ENCODE peak calls at places on chromosomes 4 and X, in seven cellular contexts. M is EL; Y is activated T-cell treated with anti-CD3 and anti-CD28 coated beads, Interleukin-2, amount 50 U/mL, for 4 hours; W is M059J; S is anterior cingulate cortex; N is progenitor cell of endocrine pancreas; T is activated CD8-positive, alpha-beta memory T cell treated with anti-CD3 and anti-CD28 coated beads, Interleukin-2, amount 50 U/mL, for 48 hours. I is an unnamed sample.

GRCh38 chr4:23033796-23034195 is 341.1 kb downstream of the GBA3 start:
- DNase-seq in T (no peak), W (peak; percentile 60), N (no peak), M (peak; percentile 23), Y (no peak), S (no peak), I (no peak)

GRCh38 chr4:85842540-85842939 is 367.6 kb downstream of the ARHGAP24 start:
- DNase-seq in T (no peak), S (peak; percentile 53), W (peak; percentile 85), Y (no peak), M (no peak), N (no peak), I (peak; percentile 97)

GRCh38 chr4:14404730-14405129 is 597.6 kb upstream of the CPEB2 start:
- DNase-seq in M (no peak), N (no peak), Y (no peak), S (no peak), W (no peak), T (no peak), I (no peak)

GRCh38 chrX:16119353-16120220 is 3.8 kb upstream of the GRPR start:
- DNase-seq in M (no peak), W (no peak), Y (no peak), N (no peak), S (no peak), T (no peak), I (no peak)

GRCh38 chr4:161336016-161336415 is 827.8 kb downstream of the FSTL5 start:
- DNase-seq in W (peak; percentile 20), Y (no peak), S (no peak), N (no peak), T (no peak), M (no peak), I (peak; percentile 2)

GRCh38 chr4:140755811-140756291 is 334 bp downstream of the TBC1D9 start:
- DNase-seq in S (peak; percentile 38), T (peak; percentile 55), Y (no peak), N (peak; percentile 46), M (peak; percentile 57), W (peak; percentile 49), I (peak; percentile 62)

GRCh38 chr4:15003891-15004700 is 1.8 kb downstream of the CPEB2 start:
- DNase-seq in Y (peak; percentile 41), M (peak; percentile 31), S (peak; percentile 36), W (peak; percentile 27), N (peak; percentile 36), T (peak; percentile 81), I (peak; percentile 50)

GRCh38 chr4:106530034-106530361 is 161.4 kb upstream of the GIMD1 start:
- DNase-seq in M (no peak), N (no peak), T (no peak), W (no peak), Y (no peak), S (no peak), I (no peak)

GRCh38 chrX:107171369-107172102 is 34.7 kb downstream of the NUP62CL start:
- DNase-seq in S (no peak), Y (no peak), N (no peak), W (no peak), T (no peak), M (no peak), I (no peak)

GRCh38 chrX:103565752-103566151 is 19.6 kb upstream of the TCEAL4 start:
- DNase-seq in N (no peak), W (peak; percentile 77), M (peak; percentile 72), T (no peak), S (no peak), Y (no peak), I (no peak)

GRCh38 chr4:161714022-161714751 is 449.6 kb downstream of the FSTL5 start:
- DNase-seq in M (peak; percentile 65), Y (no peak), W (peak; percentile 76), T (no peak), S (no peak), N (no peak), I (peak; percentile 87)

GRCh38 chr4:159384017-159384416 is 281.1 kb downstream of the RAPGEF2 start:
- DNase-seq in T (no peak), Y (no peak), S (no peak), M (no peak), W (no peak), N (no peak), I (no peak)

GRCh38 chrX:105608745-105609144 is 213.6 kb upstream of the NRK start:
- DNase-seq in W (no peak), Y (no peak), T (no peak), S (no peak), N (no peak), M (no peak), I (no peak)

GRCh38 chrX:118507766-118508165 is 12.2 kb downstream of the DOCK11 start:
- DNase-seq in W (no peak), S (no peak), M (no peak), Y (no peak), T (no peak), N (no peak), I (no peak)

GRCh38 chrX:12978205-12979010 is 3.5 kb downstream of the TMSB4X start:
- DNase-seq in M (peak; percentile 69), N (no peak), T (peak; percentile 72), S (peak; percentile 5), W (peak; percentile 86), Y (peak; percentile 66), I (peak; percentile 88)

GRCh38 chrX:38166478-38167083 is 54.1 kb downstream of the SRPX start:
- DNase-seq in Y (no peak), S (no peak), T (no peak), N (no peak), M (peak; percentile 1), W (peak; percentile 36), I (peak; percentile 47)

GRCh38 chrX:5031792-5032191 is 1196.9 kb downstream of the NLGN4X start:
- DNase-seq in Y (no peak), N (no peak), W (no peak), T (no peak), M (no peak), S (no peak), I (no peak)

GRCh38 chr4:24519649-24520048 is 64.7 kb downstream of the DHX15 start:
- DNase-seq in T (no peak), W (no peak), S (no peak), M (peak; percentile 46), N (no peak), Y (no peak), I (peak; percentile 38)

GRCh38 chr4:177728361-177729152 is 286.3 kb upstream of the AGA start:
- DNase-seq in W (peak; percentile 60), T (no peak), M (no peak), N (no peak), Y (no peak), S (no peak), I (no peak)

GRCh38 chr4:189792819-189793618 is 147.7 kb upstream of the FRG1 start:
- DNase-seq in N (peak; percentile 58), T (peak; percentile 88), S (peak; percentile 61), Y (peak; percentile 24), M (peak; percentile 50), W (peak; percentile 51), I (peak; percentile 65)

GRCh38 chrX:23784487-23785301 is 1.7 kb downstream of the SAT1 start:
- DNase-seq in N (no peak), M (peak; percentile 72), S (no peak), Y (no peak), W (peak; percentile 79), T (no peak), I (peak; percentile 50)

GRCh38 chr4:76420901-76421581 is at the start of gene CCDC158:
- DNase-seq in S (no peak), N (no peak), W (no peak), M (peak; percentile 20), T (peak; percentile 54), Y (no peak), I (no peak)

GRCh38 chr4:1183985-1184773 is 11.8 kb upstream of the SPON2 start:
- DNase-seq in Y (no peak), W (no peak), T (no peak), M (no peak), S (no peak), N (no peak), I (no peak)

GRCh38 chrX:125398959-125399440 is 79.3 kb downstream of the TEX13C start:
- DNase-seq in Y (no peak), S (no peak), N (no peak), W (no peak), M (no peak), T (no peak), I (no peak)

GRCh38 chrX:31423575-31424284 is 351.9 kb upstream of the FTHL17 start:
- DNase-seq in M (peak; percentile 60), W (peak; percentile 30), S (no peak), Y (no peak), N (no peak), T (no peak), I (peak; percentile 50)

GRCh38 chr4:145829629-145830395 is 108.8 kb downstream of the ZNF827 start:
- DNase-seq in Y (no peak), S (no peak), M (no peak), W (no peak), T (peak; percentile 70), N (no peak), I (peak; percentile 47)

GRCh38 chr4:150173854-150174398 is 95.7 kb downstream of the DCLK2 start:
- DNase-seq in M (no peak), N (no peak), T (no peak), W (no peak), Y (no peak), S (no peak), I (peak; percentile 94)

GRCh38 chr4:5365071-5366008 is 314.1 kb downstream of the STK32B start:
- DNase-seq in W (peak; percentile 99), Y (no peak), N (no peak), M (peak; percentile 97), S (no peak), T (no peak), I (peak; percentile 99)

GRCh38 chrX:73668779-73669178 is 105.8 kb downstream of the CHIC1 start:
- DNase-seq in M (no peak), Y (no peak), S (no peak), N (no peak), T (no peak), W (peak; percentile 12), I (no peak)

GRCh38 chr4:40912455-40913055 is 162.8 kb downstream of the NSUN7 start:
- DNase-seq in N (no peak), Y (no peak), W (no peak), M (no peak), T (no peak), S (peak; percentile 50), I (no peak)

GRCh38 chrX:31228415-31228832 is 156.6 kb upstream of the FTHL17 start:
- DNase-seq in N (no peak), W (no peak), T (no peak), Y (no peak), S (no peak), M (peak; percentile 18), I (no peak)

GRCh38 chr4:4267981-4268380 is 20.0 kb upstream of the TMEM128 start:
- DNase-seq in Y (no peak), N (no peak), S (no peak), T (no peak), M (no peak), W (no peak), I (peak; percentile 69)

GRCh38 chrX:46860536-46860935 is 23.7 kb downstream of the RP2 start:
- DNase-seq in Y (no peak), W (no peak), N (no peak), M (no peak), S (no peak), T (no peak), I (no peak)

GRCh38 chrX:154131955-154132354 is 12.1 kb upstream of the OPN1LW start:
- DNase-seq in W (no peak), T (no peak), S (no peak), M (no peak), N (no peak), Y (no peak), I (no peak)